ENCODE peak calls at places on chromosomes 2 and 18, in four cellular contexts. W is NCI-H2029; H is central memory CD8-positive, alpha-beta T cell; M is substantia nigra. T is an unnamed sample.

GRCh38 chr2:88170472-88170892 is 336 bp downstream of the THNSL2 start:
- DNase-seq in W (no peak), H (no peak), M (no peak), T (no peak)

GRCh38 chr2:119122663-119123062 is 35.9 kb downstream of the C1QL2 start:
- DNase-seq in W (no peak), H (no peak), M (no peak), T (no peak)

GRCh38 chr18:48949051-48949605 is 1.6 kb downstream of the SMAD7 start:
- DNase-seq in W (no peak), H (peak), M (no peak), T (peak)

GRCh38 chr2:176753752-176754474 is 458.7 kb upstream of the HNRNPA3 start:
- DNase-seq in W (no peak), H (no peak), M (no peak), T (no peak)

GRCh38 chr2:134406311-134406710 is 152.4 kb downstream of the MGAT5 start:
- DNase-seq in W (no peak), H (no peak), M (no peak), T (no peak)

GRCh38 chr2:71458413-71459083 is 5.2 kb downstream of the DYSF start:
- DNase-seq in W (no peak), H (no peak), M (no peak), T (no peak)

GRCh38 chr2:160367887-160368286 is 125.7 kb downstream of the RBMS1 start:
- DNase-seq in W (no peak), H (no peak), M (no peak), T (peak)

GRCh38 chr2:240368746-240369724 is 66.4 kb upstream of the GPC1 start:
- DNase-seq in W (no peak), H (no peak), M (no peak), T (no peak)

GRCh38 chr2:140929866-140930265 is 1201.0 kb downstream of the LRP1B start:
- DNase-seq in W (no peak), H (no peak), M (no peak), T (no peak)

GRCh38 chr2:58594175-58594574 is 353.1 kb upstream of the FANCL start:
- DNase-seq in W (peak), H (no peak), M (no peak), T (no peak)

GRCh38 chr2:191318729-191319078 is 73.5 kb downstream of the MYO1B start:
- DNase-seq in W (no peak), H (no peak), M (no peak), T (no peak)

GRCh38 chr2:235850771-235851551 is 317.2 kb downstream of the GBX2 start:
- DNase-seq in W (no peak), H (no peak), M (no peak), T (no peak)

GRCh38 chr2:7427293-7428060 is 510.3 kb downstream of the RNF144A start:
- DNase-seq in W (peak), H (peak), M (no peak), T (no peak)

GRCh38 chr2:154771664-154772284 is 73.3 kb downstream of the KCNJ3 start:
- DNase-seq in W (no peak), H (no peak), M (no peak), T (no peak)

GRCh38 chr18:3921826-3922225 is 471.9 kb downstream of the TGIF1 start:
- DNase-seq in W (no peak), H (no peak), M (no peak), T (no peak)

GRCh38 chr18:50619833-50620232 is 59.9 kb downstream of the MAPK4 start:
- DNase-seq in W (no peak), H (no peak), M (no peak), T (no peak)

GRCh38 chr18:78986018-78986481 is 6.4 kb downstream of the SALL3 start:
- DNase-seq in W (no peak), H (no peak), M (peak), T (no peak)

GRCh38 chr18:6055711-6056110 is 160.4 kb upstream of the TMEM200C start:
- DNase-seq in W (no peak), H (no peak), M (no peak), T (no peak)

GRCh38 chr18:51195602-51196115 is 1.8 kb downstream of the MEX3C start:
- DNase-seq in W (peak), H (peak), M (no peak), T (peak)

GRCh38 chr2:199659207-199659606 is 191.8 kb downstream of the FTCDNL1 start:
- DNase-seq in W (no peak), H (no peak), M (peak), T (peak)

GRCh38 chr2:1730047-1730937 is 14.0 kb downstream of the PXDN start:
- DNase-seq in W (no peak), H (no peak), M (no peak), T (no peak)

GRCh38 chr2:154532763-154533162 is 165.7 kb upstream of the KCNJ3 start:
- DNase-seq in W (no peak), H (no peak), M (no peak), T (no peak)

GRCh38 chr2:46643951-46644350 is 164.6 kb downstream of the TMEM247 start:
- DNase-seq in W (no peak), H (no peak), M (no peak), T (no peak)

GRCh38 chr18:79596451-79597175 is 83.0 kb upstream of the CTDP1 start:
- DNase-seq in W (no peak), H (no peak), M (no peak), T (no peak)

GRCh38 chr2:210475726-210476125 is 833 bp downstream of the LANCL1 start:
- DNase-seq in W (no peak), H (no peak), M (no peak), T (no peak)

GRCh38 chr2:101792208-101792607 is 94.7 kb downstream of the MAP4K4 start:
- DNase-seq in W (no peak), H (no peak), M (no peak), T (no peak)

GRCh38 chr2:206981739-206982336 is 42.5 kb downstream of the CPO start:
- DNase-seq in W (peak), H (no peak), M (peak), T (no peak)